ENCODE peak calls at places on chromosomes 6 and 20, in seven cellular contexts. W is Right ventricle myocardium superior; G is ACHN; R is choroid plexus epithelial cell; J is endothelial cell; T is central memory CD4-positive, alpha-beta T cell; U is stimulated activated CD8-positive, alpha-beta memory T cell treated with anti-CD3 and anti-CD28 coated beads, Interleukin-7, amount 100 ng/mL, for 4 hours. X is an unnamed sample.

GRCh38 chr6:71979911-71980310 is 93.6 kb downstream of the RIMS1 start:
- DNase-seq in W (no peak), G (no peak), R (no peak), J (no peak), T (no peak), U (no peak), X (peak; percentile 49)

GRCh38 chr6:144578385-144579350 is 293.5 kb downstream of the UTRN start:
- DNase-seq in W (no peak), G (no peak), R (no peak), J (no peak), T (no peak), U (no peak), X (peak; percentile 64)

GRCh38 chr6:52261229-52261628 is 16.9 kb upstream of the IL17F start:
- DNase-seq in W (no peak), G (no peak), R (peak; percentile 49), J (no peak), T (no peak), U (no peak), X (peak; percentile 85)

GRCh38 chr20:17761612-17762011 is 61.8 kb downstream of the BANF2 start:
- DNase-seq in W (no peak), G (no peak), R (peak; percentile 23), J (no peak), T (no peak), U (no peak), X (no peak)

GRCh38 chr6:37607949-37608348 is 89.7 kb downstream of the MDGA1 start:
- DNase-seq in W (no peak), G (peak; percentile 40), R (peak; percentile 57), J (no peak), T (no peak), U (no peak), X (peak; percentile 34)

GRCh38 chr20:47776639-47777038 is 8.6 kb downstream of the SULF2 start:
- DNase-seq in W (no peak), G (no peak), R (no peak), J (no peak), T (no peak), U (no peak), X (no peak)

GRCh38 chr6:55886185-55886836 is 10.9 kb upstream of the BMP5 start:
- DNase-seq in W (no peak), G (peak; percentile 29), R (peak; percentile 57), J (no peak), T (no peak), U (no peak), X (peak; percentile 7)

GRCh38 chr6:32226434-32226833 is 2.6 kb upstream of the NOTCH4 start:
- DNase-seq in W (no peak), G (no peak), R (no peak), J (no peak), T (no peak), U (no peak), X (no peak)

GRCh38 chr20:64115171-64115911 is 8.0 kb upstream of the NPBWR2 start:
- DNase-seq in W (peak; percentile 20), G (no peak), R (no peak), J (no peak), T (no peak), U (no peak), X (no peak)

GRCh38 chr6:9514146-9514545 is 900.7 kb downstream of the TFAP2A start:
- DNase-seq in W (no peak), G (no peak), R (peak; percentile 33), J (no peak), T (no peak), U (no peak), X (no peak)

GRCh38 chr6:106802141-106802540 is 172.4 kb downstream of the CD24 start:
- DNase-seq in W (no peak), G (no peak), R (no peak), J (no peak), T (no peak), U (no peak), X (no peak)

GRCh38 chr6:107511410-107512070 is 21.6 kb downstream of the SOBP start:
- DNase-seq in W (peak; percentile 89), G (no peak), R (peak; percentile 26), J (no peak), T (no peak), U (no peak), X (no peak)

GRCh38 chr20:51513545-51513944 is 29.0 kb downstream of the NFATC2 start:
- DNase-seq in W (no peak), G (no peak), R (no peak), J (no peak), T (no peak), U (no peak), X (no peak)

GRCh38 chr6:116447052-116447451 is 14.1 kb upstream of the CALHM6 start:
- DNase-seq in W (no peak), G (no peak), R (peak; percentile 61), J (no peak), T (no peak), U (no peak), X (no peak)